ENCODE peak calls at places on chromosomes 5 and 9, in four cellular contexts. L is foreskin fibroblast, J is cardiac muscle cell, Y is H54. F is an unnamed sample.

GRCh38 chr5:16540421-16540820 is 74.8 kb upstream of the ZNF622 start:
- DNase-seq in L (peak; percentile 70), J (peak; percentile 15), Y (peak; percentile 63), F (no peak)

GRCh38 chr5:61790678-61791077 is 458.6 kb downstream of the ZSWIM6 start:
- DNase-seq in L (no peak), J (no peak), Y (no peak), F (no peak)

GRCh38 chr5:90337449-90338052 is 72.0 kb downstream of the CETN3 start:
- DNase-seq in L (no peak), J (no peak), Y (no peak), F (no peak)

GRCh38 chr5:179276838-179277395 is 68.3 kb downstream of the ADAMTS2 start:
- DNase-seq in L (no peak), J (no peak), Y (no peak), F (no peak)

GRCh38 chr5:28896949-28897348 is 1858.6 kb upstream of the CDH9 start:
- DNase-seq in L (no peak), J (peak; percentile 1), Y (no peak), F (no peak)

GRCh38 chr5:109656829-109657228 is 32.9 kb upstream of the MAN2A1 start:
- DNase-seq in L (peak; percentile 67), J (peak; percentile 87), Y (no peak), F (no peak)

GRCh38 chr5:111135946-111136345 is 43.8 kb downstream of the WDR36 start:
- DNase-seq in L (peak; percentile 88), J (peak; percentile 21), Y (peak; percentile 33), F (peak; percentile 62)

GRCh38 chr5:158876263-158876942 is 223.3 kb downstream of the EBF1 start:
- DNase-seq in L (no peak), J (no peak), Y (no peak), F (no peak)

GRCh38 chr5:56167522-56167921 is 65.6 kb downstream of the ANKRD55 start:
- DNase-seq in L (no peak), J (no peak), Y (no peak), F (no peak)

GRCh38 chr9:21710792-21711191 is 91.6 kb upstream of the MTAP start:
- DNase-seq in L (peak; percentile 45), J (no peak), Y (no peak), F (no peak)

GRCh38 chr5:171845857-171846785 is 60.5 kb downstream of the SMIM23 start:
- DNase-seq in L (peak; percentile 77), J (peak; percentile 22), Y (no peak), F (no peak)

GRCh38 chr5:150122536-150123481 is 32.8 kb downstream of the PDGFRB start:
- DNase-seq in L (no peak), J (no peak), Y (no peak), F (no peak)

GRCh38 chr5:6448622-6449464 is at the start of gene UBE2QL1:
- DNase-seq in L (peak; percentile 29), J (no peak), Y (no peak), F (no peak)

GRCh38 chr5:91024160-91024559 is 359.0 kb downstream of the ARRDC3 start:
- DNase-seq in L (no peak), J (no peak), Y (no peak), F (no peak)

GRCh38 chr5:38871790-38872551 is 26.2 kb downstream of the OSMR start:
- DNase-seq in L (peak; percentile 97), J (peak; percentile 97), Y (peak; percentile 81), F (peak; percentile 70)

GRCh38 chr5:138900281-138900965 is 25.3 kb upstream of the LRRTM2 start:
- DNase-seq in L (peak; percentile 35), J (peak; percentile 42), Y (peak; percentile 35), F (no peak)

GRCh38 chr5:2302169-2302568 is 419.4 kb upstream of the IRX4 start:
- DNase-seq in L (no peak), J (no peak), Y (no peak), F (no peak)

GRCh38 chr5:34534237-34535108 is 121.7 kb upstream of the RAI14 start:
- DNase-seq in L (peak; percentile 93), J (peak; percentile 90), Y (peak; percentile 35), F (no peak)

GRCh38 chr5:137580030-137580429 is 80.9 kb upstream of the SPOCK1 start:
- DNase-seq in L (no peak), J (no peak), Y (no peak), F (no peak)

GRCh38 chr9:114893221-114893620 is 37.2 kb downstream of the TNFSF8 start:
- DNase-seq in L (no peak), J (no peak), Y (no peak), F (no peak)

GRCh38 chr9:70615566-70616138 is 201.2 kb upstream of the KLF9 start:
- DNase-seq in L (no peak), J (no peak), Y (no peak), F (no peak)

GRCh38 chr9:16119861-16120641 is 567.2 kb downstream of the CCDC171 start:
- DNase-seq in L (no peak), J (peak; percentile 38), Y (peak; percentile 45), F (no peak)

GRCh38 chr9:84563691-84564090 is 105.8 kb upstream of the NTRK2 start:
- DNase-seq in L (no peak), J (no peak), Y (no peak), F (no peak)

GRCh38 chr5:140546851-140547507 is 483 bp upstream of the EIF4EBP3 start:
- DNase-seq in L (no peak), J (no peak), Y (no peak), F (no peak)

GRCh38 chr5:149128023-149128875 is 13.0 kb upstream of the ABLIM3 start:
- DNase-seq in L (peak; percentile 81), J (peak; percentile 55), Y (peak; percentile 56), F (peak; percentile 26)

GRCh38 chr5:102596951-102597350 is 98.2 kb upstream of the SLCO6A1 start:
- DNase-seq in L (peak; percentile 8), J (no peak), Y (no peak), F (no peak)

GRCh38 chr5:2272039-2272438 is 389.3 kb upstream of the IRX4 start:
- DNase-seq in L (no peak), J (no peak), Y (no peak), F (no peak)

GRCh38 chr5:165928971-165929370 is 2362.5 kb upstream of the WWC1 start:
- DNase-seq in L (no peak), J (no peak), Y (no peak), F (peak; percentile 55)

GRCh38 chr5:164191240-164191639 is 685.8 kb downstream of the MAT2B start:
- DNase-seq in L (peak; percentile 38), J (peak; percentile 67), Y (no peak), F (peak; percentile 54)

GRCh38 chr5:170791325-170791954 is 7.9 kb downstream of the GABRP start:
- DNase-seq in L (peak; percentile 42), J (peak; percentile 78), Y (peak; percentile 15), F (no peak)

GRCh38 chr9:91001146-91001611 is 199.6 kb downstream of the SYK start:
- DNase-seq in L (peak; percentile 89), J (peak; percentile 31), Y (peak; percentile 48), F (peak; percentile 84)

GRCh38 chr9:72718503-72718902 is 197.1 kb downstream of the TMC1 start:
- DNase-seq in L (no peak), J (no peak), Y (no peak), F (no peak)

GRCh38 chr9:122788831-122789230 is at the start of gene OR5C1:
- DNase-seq in L (no peak), J (no peak), Y (no peak), F (no peak)

GRCh38 chr5:80406980-80407734 is 707 bp upstream of the ZFYVE16 start:
- DNase-seq in L (peak; percentile 57), J (peak; percentile 40), Y (no peak), F (no peak)

GRCh38 chr5:65967288-65968066 is 41.1 kb downstream of the ERBIN start:
- DNase-seq in L (no peak), J (no peak), Y (no peak), F (no peak)

GRCh38 chr5:132074772-132075718 is 1.5 kb downstream of the CSF2 start:
- DNase-seq in L (no peak), J (no peak), Y (no peak), F (no peak)

GRCh38 chr9:121912812-121913627 is 180.1 kb downstream of the TTLL11 start:
- DNase-seq in L (no peak), J (no peak), Y (no peak), F (no peak)

GRCh38 chr9:34072868-34073590 is 24.3 kb upstream of the UBAP2 start:
- DNase-seq in L (peak; percentile 90), J (peak; percentile 82), Y (peak; percentile 34), F (no peak)

GRCh38 chr5:129996896-129997295 is 92.6 kb downstream of the CHSY3 start:
- DNase-seq in L (peak; percentile 52), J (peak; percentile 19), Y (no peak), F (no peak)